ENCODE peak calls at places on chromosome 14, in five cellular contexts. E is activated CD4-positive, CD25-positive, alpha-beta regulatory T cell; Y is stimulated activated CD4-positive, alpha-beta T cell treated with anti-CD3 and anti-CD28 coated beads, TNF-alpha, amount 100 ng/mL, for 1 hour; J is fibroblast of pulmonary artery; B is KBM-7. H is an unnamed sample.

GRCh38 chr14:34593740-34594375 is 36.1 kb downstream of the SNX6 start:
- DNase-seq in E (no peak), J (peak), Y (no peak), B (no peak), H (peak)

GRCh38 chr14:68785817-68786490 is 6.9 kb downstream of the ZFP36L1 start:
- DNase-seq in Y (no peak), E (no peak), B (no peak), J (peak), H (peak)

GRCh38 chr14:26398616-26399015 is 199.2 kb downstream of the NOVA1 start:
- DNase-seq in Y (no peak), B (no peak), E (no peak), J (no peak), H (no peak)

GRCh38 chr14:41449057-41449456 is 157.6 kb upstream of the LRFN5 start:
- DNase-seq in J (peak), Y (no peak), B (no peak), E (no peak), H (no peak)

GRCh38 chr14:102508410-102508773 is 1.2 kb downstream of the ANKRD9 start:
- DNase-seq in J (no peak), Y (no peak), B (no peak), E (no peak), H (no peak)

GRCh38 chr14:52055215-52055614 is 13.6 kb downstream of the NID2 start:
- DNase-seq in B (no peak), E (no peak), J (no peak), Y (no peak), H (no peak)

GRCh38 chr14:38848243-38848642 is 254.8 kb downstream of the SEC23A start:
- DNase-seq in Y (no peak), J (no peak), B (no peak), E (no peak), H (no peak)

GRCh38 chr14:103188691-103189480 is 65.6 kb downstream of the TNFAIP2 start:
- DNase-seq in B (peak), J (peak), E (no peak), Y (no peak), H (peak)

GRCh38 chr14:65260786-65261185 is 151.7 kb upstream of the FUT8 start:
- DNase-seq in B (no peak), E (no peak), Y (no peak), J (no peak), H (no peak)

GRCh38 chr14:68513137-68513536 is 279.7 kb downstream of the ZFP36L1 start:
- DNase-seq in Y (no peak), B (no peak), E (no peak), J (no peak), H (no peak)

GRCh38 chr14:50272498-50272897 is 39.5 kb downstream of the L2HGDH start:
- DNase-seq in B (no peak), E (no peak), J (no peak), Y (no peak), H (no peak)

GRCh38 chr14:77458249-77458950 is 507 bp downstream of the AHSA1 start:
- DNase-seq in Y (peak), B (peak), J (peak), E (no peak), H (peak)

GRCh38 chr14:61547186-61548121 is 147.9 kb upstream of the HIF1A start:
- DNase-seq in Y (no peak), J (peak), B (no peak), E (no peak), H (no peak)

GRCh38 chr14:64692189-64692588 is 12.0 kb upstream of the PLEKHG3 start:
- DNase-seq in E (no peak), J (no peak), Y (no peak), B (no peak), H (peak)

GRCh38 chr14:30638926-30639325 is 16.8 kb downstream of the SCFD1 start:
- DNase-seq in E (no peak), J (peak), Y (no peak), B (no peak), H (no peak)

GRCh38 chr14:55864890-55865655 is 253.1 kb upstream of the PELI2 start:
- DNase-seq in B (peak), Y (no peak), J (no peak), E (no peak), H (no peak)

GRCh38 chr14:90409209-90409730 is 12.4 kb downstream of the CALM1 start:
- DNase-seq in Y (no peak), B (no peak), J (peak), E (no peak), H (no peak)

GRCh38 chr14:88868558-88869159 is 44.2 kb downstream of the TTC8 start:
- DNase-seq in Y (no peak), B (peak), E (no peak), J (peak), H (no peak)

GRCh38 chr14:51079085-51079484 is 15.8 kb downstream of the TRIM9 start:
- DNase-seq in J (peak), Y (no peak), B (no peak), E (no peak), H (no peak)

GRCh38 chr14:77023001-77023996 is 5.2 kb downstream of the IRF2BPL start:
- DNase-seq in B (no peak), Y (no peak), E (no peak), J (peak), H (peak)

GRCh38 chr14:90979451-90979850 is 81.0 kb downstream of the RPS6KA5 start:
- DNase-seq in Y (no peak), E (no peak), J (no peak), B (no peak), H (no peak)